ENCODE peak calls at places on chromosomes 3 and 15, in seven cellular contexts. C, G, A, H, O, Q and D are unnamed samples.

GRCh38 chr3:56590814-56591213 is 33.8 kb downstream of the CCDC66 start:
- DNase-seq in O (peak; percentile 25), A (no peak), C (no peak), G (peak; percentile 30), H (no peak), Q (no peak), D (no peak)

GRCh38 chr3:105620236-105620635 is 248.6 kb downstream of the CBLB start:
- DNase-seq in O (no peak), C (no peak), H (no peak), G (no peak), Q (no peak), A (no peak), D (no peak)

GRCh38 chr15:87575896-87576295 is 680.6 kb downstream of the NTRK3 start:
- DNase-seq in Q (no peak), H (no peak), O (no peak), C (no peak), A (no peak), G (no peak), D (no peak)

GRCh38 chr3:100084100-100084806 is 30.0 kb downstream of the FILIP1L start:
- DNase-seq in C (no peak), O (no peak), Q (peak; percentile 59), A (no peak), H (no peak), G (no peak), D (no peak)

GRCh38 chr3:143478124-143478693 is 358.6 kb downstream of the CHST2 start:
- DNase-seq in G (peak; percentile 29), O (no peak), C (no peak), H (no peak), A (no peak), Q (no peak), D (no peak)

GRCh38 chr3:123338021-123338619 is 110.8 kb downstream of the ADCY5 start:
- DNase-seq in O (no peak), C (no peak), Q (no peak), G (no peak), A (peak; percentile 21), H (no peak), D (no peak)

GRCh38 chr15:49741721-49742120 is 120.9 kb downstream of the DTWD1 start:
- DNase-seq in G (no peak), H (no peak), A (no peak), C (no peak), O (no peak), Q (no peak), D (no peak)

GRCh38 chr3:149023951-149024350 is 32.6 kb downstream of the GYG1 start:
- DNase-seq in Q (no peak), O (no peak), C (no peak), H (no peak), A (no peak), G (no peak), D (no peak)

GRCh38 chr3:13123266-13123665 is 50.0 kb upstream of the IQSEC1 start:
- DNase-seq in A (peak; percentile 23), G (no peak), C (no peak), O (no peak), H (no peak), Q (no peak), D (no peak)

GRCh38 chr15:100973351-100974034 is 54.3 kb downstream of the LRRK1 start:
- DNase-seq in O (no peak), C (no peak), G (no peak), A (no peak), Q (no peak), H (no peak), D (no peak)

GRCh38 chr15:56040081-56041035 is 46.9 kb upstream of the NEDD4 start:
- DNase-seq in A (no peak), Q (no peak), G (peak; percentile 97), H (no peak), C (peak; percentile 90), O (peak; percentile 99), D (peak; percentile 22)

GRCh38 chr15:62684143-62684808 is 358.3 kb upstream of the TPM1 start:
- DNase-seq in Q (no peak), C (no peak), O (no peak), H (no peak), A (no peak), G (no peak), D (no peak)

GRCh38 chr3:72413228-72413627 is 435.0 kb downstream of the SHQ1 start:
- DNase-seq in Q (peak; percentile 95), C (no peak), G (peak; percentile 65), A (no peak), H (no peak), O (peak; percentile 70), D (no peak)